ENCODE peak calls at places on chromosomes 12 and 14, in eight cellular contexts. D is cardiac fibroblast; B is activated effector memory CD4-positive, alpha-beta T cell treated with Interleukin-2 at 50 U/mL for 16 hours; K is NCI-H1694; G is EL; L is HuH-7.5; H is CD4-positive, CD25-positive, alpha-beta regulatory T cell; I is SK-N-SH. R is an unnamed sample.

GRCh38 chr12:105106621-105107020 is 910 bp upstream of the WASHC4 start:
- DNase-seq in B (no peak), D (no peak), K (no peak), G (no peak), L (no peak), I (no peak), H (no peak), R (no peak)

GRCh38 chr12:108948369-108948768 is 68.5 kb downstream of the DAO start:
- DNase-seq in D (no peak), G (no peak), I (no peak), K (no peak), B (no peak), L (no peak), H (no peak), R (no peak)

GRCh38 chr12:5043589-5044419 is at the start of gene KCNA5:
- DNase-seq in G (no peak), L (no peak), K (no peak), I (peak; percentile 19), H (no peak), D (no peak), B (no peak), R (no peak)

GRCh38 chr14:51319181-51319597 is 79.1 kb downstream of the TMX1 start:
- DNase-seq in H (no peak), K (peak; percentile 69), I (no peak), B (no peak), D (no peak), G (no peak), L (no peak), R (no peak)

GRCh38 chr12:126676426-126676825 is 1590.5 kb upstream of the TMEM132C start:
- DNase-seq in I (no peak), G (no peak), B (no peak), D (no peak), K (no peak), L (no peak), H (no peak), R (no peak)

GRCh38 chr12:532908-533565 is 73.3 kb downstream of the B4GALNT3 start:
- DNase-seq in L (no peak), D (no peak), I (no peak), K (no peak), H (no peak), G (peak; percentile 75), B (no peak), R (no peak)

GRCh38 chr14:94612174-94612573 is at the start of gene SERPINA3:
- DNase-seq in B (no peak), D (peak; percentile 84), G (no peak), I (no peak), L (no peak), H (no peak), K (no peak), R (no peak)

GRCh38 chr14:60064491-60065072 is 27.1 kb upstream of the PCNX4 start:
- DNase-seq in K (peak; percentile 58), L (no peak), I (peak; percentile 20), H (no peak), G (peak; percentile 32), D (peak; percentile 64), B (no peak), R (peak; percentile 14)

GRCh38 chr14:82911930-82912329 is 1378.3 kb upstream of the SEL1L start:
- DNase-seq in H (no peak), L (no peak), K (no peak), D (no peak), B (no peak), I (no peak), G (no peak), R (no peak)

GRCh38 chr14:100648474-100649172 is 61.4 kb upstream of the BEGAIN start:
- DNase-seq in I (no peak), G (no peak), B (no peak), D (no peak), K (no peak), H (no peak), L (no peak), R (no peak)

R was measured in germinal center.